ENCODE peak calls at places on chromosomes 3 and 15, in six cellular contexts. One of them, this sample, is unnamed.

GRCh38 chr3:86537171-86537570 is 453.8 kb downstream of the VGLL3 start:
- DNase-seq in GM23338: peak
- DNase-seq in HepG2: no peak
- DNase-seq in GM12878: no peak
- DNase-seq in K562: no peak
- DNase-seq in H1: no peak
- DNase-seq in this sample: no peak

GRCh38 chr3:79737530-79737929 is 30.3 kb downstream of the ROBO1 start:
- DNase-seq in GM23338: no peak
- DNase-seq in HepG2: no peak
- DNase-seq in GM12878: no peak
- DNase-seq in K562: no peak
- DNase-seq in H1: no peak
- DNase-seq in this sample: no peak

GRCh38 chr3:81868597-81868996 is 107.2 kb upstream of the GBE1 start:
- DNase-seq in GM23338: no peak
- DNase-seq in HepG2: no peak
- DNase-seq in GM12878: no peak
- DNase-seq in K562: no peak
- DNase-seq in H1: no peak
- DNase-seq in this sample: no peak

GRCh38 chr3:13509066-13509815 is 29.1 kb downstream of the HDAC11 start:
- DNase-seq in GM23338: no peak
- DNase-seq in HepG2: no peak
- DNase-seq in GM12878: no peak
- DNase-seq in K562: no peak
- DNase-seq in H1: no peak
- DNase-seq in this sample: no peak

GRCh38 chr3:37608061-37608702 is 253.5 kb upstream of the CTDSPL start:
- DNase-seq in GM23338: no peak
- DNase-seq in HepG2: peak
- DNase-seq in GM12878: no peak
- DNase-seq in K562: no peak
- DNase-seq in H1: no peak
- DNase-seq in this sample: no peak

GRCh38 chr3:105807146-105807545 is 61.7 kb downstream of the CBLB start:
- DNase-seq in GM23338: no peak
- DNase-seq in HepG2: no peak
- DNase-seq in GM12878: no peak
- DNase-seq in K562: no peak
- DNase-seq in H1: no peak
- DNase-seq in this sample: no peak

GRCh38 chr3:150843241-150843640 is 62.0 kb downstream of the MINDY4B start:
- DNase-seq in GM23338: no peak
- DNase-seq in HepG2: no peak
- DNase-seq in GM12878: no peak
- DNase-seq in K562: no peak
- DNase-seq in H1: no peak
- DNase-seq in this sample: no peak

GRCh38 chr3:112629425-112629824 is 11.5 kb downstream of the CCDC80 start:
- DNase-seq in GM23338: no peak
- DNase-seq in HepG2: no peak
- DNase-seq in GM12878: no peak
- DNase-seq in K562: no peak
- DNase-seq in H1: peak
- DNase-seq in this sample: no peak

GRCh38 chr3:64463981-64464380 is 223.8 kb downstream of the ADAMTS9 start:
- DNase-seq in GM23338: no peak
- DNase-seq in HepG2: no peak
- DNase-seq in GM12878: no peak
- DNase-seq in K562: no peak
- DNase-seq in H1: no peak
- DNase-seq in this sample: no peak
- TF ChIP-seq CREB1 in GM23338: no peak
- TF ChIP-seq CREB1 in HepG2: no peak
- TF ChIP-seq CREB1 in GM12878: no peak
- TF ChIP-seq CREB1 in K562: no peak
- TF ChIP-seq CREB1 in H1: no peak
- TF ChIP-seq CREB1 in this sample: no peak

GRCh38 chr15:48437178-48437577 is 105.9 kb downstream of the DUT start:
- DNase-seq in GM23338: no peak
- DNase-seq in HepG2: no peak
- DNase-seq in GM12878: no peak
- DNase-seq in K562: no peak
- DNase-seq in H1: no peak
- DNase-seq in this sample: no peak

GRCh38 chr15:48432688-48433087 is 101.5 kb downstream of the DUT start:
- DNase-seq in GM23338: no peak
- DNase-seq in HepG2: peak
- DNase-seq in GM12878: no peak
- DNase-seq in K562: no peak
- DNase-seq in H1: no peak
- DNase-seq in this sample: no peak

GRCh38 chr15:48427960-48428547 is 96.8 kb downstream of the DUT start:
- DNase-seq in GM23338: no peak
- DNase-seq in HepG2: no peak
- DNase-seq in GM12878: no peak
- DNase-seq in K562: no peak
- DNase-seq in H1: no peak
- DNase-seq in this sample: no peak

GRCh38 chr15:48435356-48435755 is 104.1 kb downstream of the DUT start:
- DNase-seq in GM23338: no peak
- DNase-seq in HepG2: no peak
- DNase-seq in GM12878: no peak
- DNase-seq in K562: no peak
- DNase-seq in H1: no peak
- DNase-seq in this sample: no peak

DNA sequence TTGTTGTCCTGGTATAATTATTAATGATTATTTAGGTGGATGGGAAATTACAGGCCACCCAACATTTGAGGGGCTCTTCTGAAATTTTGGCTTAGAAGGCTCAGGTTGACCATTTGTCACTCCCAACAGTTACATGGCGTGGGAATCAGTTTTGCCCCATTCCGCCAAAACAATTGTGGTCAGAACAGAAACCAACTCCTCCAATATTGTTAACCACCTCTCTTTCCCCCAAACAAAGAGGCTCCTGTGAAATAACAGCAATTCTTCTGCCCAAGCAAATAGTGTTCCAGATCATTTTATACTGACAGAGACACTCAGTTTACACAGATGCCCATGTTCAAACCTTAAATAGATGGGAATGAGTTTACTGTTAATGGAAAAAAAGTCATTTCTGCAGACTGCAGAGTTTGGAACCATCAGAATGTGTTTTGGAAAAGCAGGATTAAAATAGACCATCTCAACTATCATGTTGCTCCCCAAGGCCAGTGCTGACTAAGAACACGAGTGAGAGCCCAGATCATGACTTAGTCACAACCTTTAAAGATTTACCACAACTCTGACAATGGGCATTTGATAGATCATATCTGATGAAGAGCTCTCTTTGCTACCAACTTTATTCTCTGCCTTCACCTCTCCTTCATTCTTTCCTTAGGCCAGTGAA is 102.1 kb downstream of the DUT start:
- DNase-seq in GM23338: no peak
- DNase-seq in HepG2: no peak
- DNase-seq in GM12878: peak
- DNase-seq in K562: no peak
- DNase-seq in H1: no peak
- DNase-seq in this sample: no peak
- TF ChIP-seq CREB1 in GM23338: no peak
- TF ChIP-seq CREB1 in HepG2: no peak
- TF ChIP-seq CREB1 in GM12878: no peak
- TF ChIP-seq CREB1 in K562: no peak
- TF ChIP-seq CREB1 in H1: no peak
- TF ChIP-seq CREB1 in this sample: no peak

DNA sequence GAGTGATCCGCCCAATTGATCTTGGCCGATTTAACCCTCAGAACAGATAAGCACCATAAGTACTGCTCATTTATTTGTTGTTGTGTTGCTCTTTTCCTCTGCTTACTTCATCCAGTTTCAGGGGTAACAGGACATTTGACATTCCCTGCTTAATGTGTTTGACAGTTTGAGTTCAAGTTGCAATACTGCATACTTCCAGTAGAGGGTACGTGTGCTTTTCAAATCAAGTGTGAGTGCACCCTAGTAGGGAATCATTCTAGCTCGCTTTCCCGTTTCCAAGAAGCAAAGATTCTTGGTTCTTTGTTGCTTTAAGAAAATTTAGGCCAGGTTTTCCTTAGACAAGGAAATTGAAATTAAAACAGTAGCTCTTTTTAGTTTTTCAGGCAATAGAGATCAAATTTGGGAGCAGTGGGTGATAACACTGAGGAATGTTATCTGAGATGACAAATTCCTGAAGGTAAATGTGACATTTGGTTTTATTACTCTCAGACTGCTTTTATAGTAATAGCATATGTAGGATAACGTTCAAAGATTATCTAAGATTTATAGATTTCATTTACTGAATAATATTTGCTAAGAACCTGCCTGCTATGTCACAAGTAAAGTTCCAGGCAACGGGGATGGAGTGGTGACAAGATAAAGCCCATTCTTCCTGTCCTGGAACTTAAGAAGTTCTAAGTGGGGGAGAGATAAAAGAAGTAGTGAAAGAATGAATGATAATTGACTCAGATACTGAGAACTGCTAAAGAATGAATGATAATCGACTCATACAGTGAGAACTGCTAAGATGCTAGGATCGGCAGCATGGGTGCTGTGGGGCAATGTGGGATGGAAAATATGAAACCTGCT is 73.3 kb downstream of the SYNPR start:
- DNase-seq in GM23338: peak
- DNase-seq in HepG2: peak
- DNase-seq in GM12878: peak
- DNase-seq in K562: peak
- DNase-seq in H1: no peak
- DNase-seq in this sample: no peak
- TF ChIP-seq CREB1 in GM23338: no peak
- TF ChIP-seq CREB1 in HepG2: no peak
- TF ChIP-seq CREB1 in GM12878: no peak
- TF ChIP-seq CREB1 in K562: no peak
- TF ChIP-seq CREB1 in H1: no peak
- TF ChIP-seq CREB1 in this sample: no peak

GRCh38 chr3:55481067-55481917 is 5.8 kb downstream of the WNT5A start:
- DNase-seq in GM23338: peak
- DNase-seq in HepG2: no peak
- DNase-seq in GM12878: no peak
- DNase-seq in K562: no peak
- DNase-seq in H1: peak
- DNase-seq in this sample: peak
- TF ChIP-seq CREB1 in GM23338: no peak
- TF ChIP-seq CREB1 in HepG2: no peak
- TF ChIP-seq CREB1 in GM12878: no peak
- TF ChIP-seq CREB1 in K562: no peak
- TF ChIP-seq CREB1 in H1: no peak
- TF ChIP-seq CREB1 in this sample: no peak

This sample was measured in WTC11.